ENCODE peak calls at places on chromosomes 1 and 21, in six cellular contexts. One of them, this sample, is unnamed.

GRCh38 chr1:40641601-40642242 is 23.8 kb downstream of the RIMS3 start:
- DNase-seq in lower lobe of right lung: no peak
- DNase-seq in GM12865: no peak
- DNase-seq in fibroblast of the aortic adventitia: no peak
- DNase-seq in choroid plexus epithelial cell: no peak
- DNase-seq in fibroblast of villous mesenchyme: no peak
- DNase-seq in this sample: no peak

GRCh38 chr1:26387447-26387846 is 14.9 kb upstream of the ZNF683 start:
- DNase-seq in lower lobe of right lung: no peak
- DNase-seq in GM12865: no peak
- DNase-seq in fibroblast of the aortic adventitia: peak
- DNase-seq in choroid plexus epithelial cell: peak
- DNase-seq in fibroblast of villous mesenchyme: peak
- DNase-seq in this sample: no peak

GRCh38 chr1:66383168-66383567 is 150.8 kb upstream of the SGIP1 start:
- DNase-seq in lower lobe of right lung: no peak
- DNase-seq in GM12865: no peak
- DNase-seq in fibroblast of the aortic adventitia: no peak
- DNase-seq in choroid plexus epithelial cell: no peak
- DNase-seq in fibroblast of villous mesenchyme: no peak
- DNase-seq in this sample: no peak

GRCh38 chr1:215568287-215568692 is 1.2 kb downstream of the KCTD3 start:
- DNase-seq in lower lobe of right lung: no peak
- DNase-seq in GM12865: peak
- DNase-seq in fibroblast of the aortic adventitia: peak
- DNase-seq in choroid plexus epithelial cell: peak
- DNase-seq in fibroblast of villous mesenchyme: peak
- DNase-seq in this sample: no peak

GRCh38 chr1:69707103-69707502 is 139.4 kb downstream of the LRRC7 start:
- DNase-seq in lower lobe of right lung: no peak
- DNase-seq in GM12865: no peak
- DNase-seq in fibroblast of the aortic adventitia: no peak
- DNase-seq in choroid plexus epithelial cell: no peak
- DNase-seq in fibroblast of villous mesenchyme: no peak
- DNase-seq in this sample: no peak

GRCh38 chr1:234862944-234863515 is 253.1 kb upstream of the IRF2BP2 start:
- DNase-seq in lower lobe of right lung: peak
- DNase-seq in GM12865: no peak
- DNase-seq in fibroblast of the aortic adventitia: peak
- DNase-seq in choroid plexus epithelial cell: peak
- DNase-seq in fibroblast of villous mesenchyme: peak
- DNase-seq in this sample: no peak

GRCh38 chr21:31117046-31117916 is 79.0 kb upstream of the KRTAP19-8 start:
- DNase-seq in lower lobe of right lung: no peak
- DNase-seq in GM12865: no peak
- DNase-seq in fibroblast of the aortic adventitia: peak
- DNase-seq in choroid plexus epithelial cell: peak
- DNase-seq in fibroblast of villous mesenchyme: peak
- DNase-seq in this sample: no peak

GRCh38 chr1:178650950-178651461 is 74.0 kb upstream of the RALGPS2 start:
- DNase-seq in lower lobe of right lung: no peak
- DNase-seq in GM12865: no peak
- DNase-seq in fibroblast of the aortic adventitia: no peak
- DNase-seq in choroid plexus epithelial cell: peak
- DNase-seq in fibroblast of villous mesenchyme: peak
- DNase-seq in this sample: no peak

GRCh38 chr1:10960406-10960805 is 52.0 kb upstream of the TARDBP start:
- DNase-seq in lower lobe of right lung: no peak
- DNase-seq in GM12865: no peak
- DNase-seq in fibroblast of the aortic adventitia: no peak
- DNase-seq in choroid plexus epithelial cell: no peak
- DNase-seq in fibroblast of villous mesenchyme: no peak
- DNase-seq in this sample: no peak

GRCh38 chr1:113046569-113046968 is 26.4 kb upstream of the LRIG2 start:
- DNase-seq in lower lobe of right lung: no peak
- DNase-seq in GM12865: peak
- DNase-seq in fibroblast of the aortic adventitia: no peak
- DNase-seq in choroid plexus epithelial cell: no peak
- DNase-seq in fibroblast of villous mesenchyme: no peak
- DNase-seq in this sample: no peak

GRCh38 chr1:84758968-84759491 is 68.8 kb upstream of the SSX2IP start:
- DNase-seq in lower lobe of right lung: no peak
- DNase-seq in GM12865: no peak
- DNase-seq in fibroblast of the aortic adventitia: peak
- DNase-seq in choroid plexus epithelial cell: peak
- DNase-seq in fibroblast of villous mesenchyme: peak
- DNase-seq in this sample: no peak

GRCh38 chr1:84762664-84763063 is 72.4 kb upstream of the SSX2IP start:
- DNase-seq in lower lobe of right lung: no peak
- DNase-seq in GM12865: no peak
- DNase-seq in fibroblast of the aortic adventitia: no peak
- DNase-seq in choroid plexus epithelial cell: no peak
- DNase-seq in fibroblast of villous mesenchyme: no peak
- DNase-seq in this sample: no peak

GRCh38 chr1:84768634-84769033 is 78.4 kb upstream of the SSX2IP start:
- DNase-seq in lower lobe of right lung: no peak
- DNase-seq in GM12865: no peak
- DNase-seq in fibroblast of the aortic adventitia: no peak
- DNase-seq in choroid plexus epithelial cell: no peak
- DNase-seq in fibroblast of villous mesenchyme: no peak
- DNase-seq in this sample: no peak

GRCh38 chr1:84759756-84760155 is 69.5 kb upstream of the SSX2IP start:
- DNase-seq in lower lobe of right lung: no peak
- DNase-seq in GM12865: no peak
- DNase-seq in fibroblast of the aortic adventitia: no peak
- DNase-seq in choroid plexus epithelial cell: no peak
- DNase-seq in fibroblast of villous mesenchyme: no peak
- DNase-seq in this sample: no peak

GRCh38 chr1:84763912-84764675 is 73.8 kb upstream of the SSX2IP start:
- DNase-seq in lower lobe of right lung: no peak
- DNase-seq in GM12865: no peak
- DNase-seq in fibroblast of the aortic adventitia: no peak
- DNase-seq in choroid plexus epithelial cell: no peak
- DNase-seq in fibroblast of villous mesenchyme: peak
- DNase-seq in this sample: no peak
- H3K4me3 ChIP-seq in lower lobe of right lung: no peak
- H3K4me3 ChIP-seq in GM12865: no peak
- H3K4me3 ChIP-seq in fibroblast of the aortic adventitia: no peak
- H3K4me3 ChIP-seq in choroid plexus epithelial cell: no peak
- H3K4me3 ChIP-seq in fibroblast of villous mesenchyme: no peak
- H3K4me3 ChIP-seq in this sample: no peak

GRCh38 chr1:207840380-207840779 is 70.5 kb downstream of the CD34 start:
- DNase-seq in lower lobe of right lung: no peak
- DNase-seq in GM12865: no peak
- DNase-seq in fibroblast of the aortic adventitia: no peak
- DNase-seq in choroid plexus epithelial cell: peak
- DNase-seq in fibroblast of villous mesenchyme: no peak
- DNase-seq in this sample: no peak
- TF ChIP-seq CTCF in lower lobe of right lung: no peak
- TF ChIP-seq CTCF in GM12865: no peak
- TF ChIP-seq CTCF in fibroblast of the aortic adventitia: no peak
- TF ChIP-seq CTCF in choroid plexus epithelial cell: peak
- TF ChIP-seq CTCF in fibroblast of villous mesenchyme: no peak
- TF ChIP-seq CTCF in this sample: no peak

GRCh38 chr1:58783090-58783992 is 506 bp downstream of the JUN start:
- DNase-seq in lower lobe of right lung: peak
- DNase-seq in GM12865: peak
- DNase-seq in fibroblast of the aortic adventitia: peak
- DNase-seq in choroid plexus epithelial cell: peak
- DNase-seq in fibroblast of villous mesenchyme: peak
- DNase-seq in this sample: peak

GRCh38 chr1:58780586-58781452 is 3.0 kb downstream of the JUN start:
- DNase-seq in lower lobe of right lung: no peak
- DNase-seq in GM12865: no peak
- DNase-seq in fibroblast of the aortic adventitia: peak
- DNase-seq in choroid plexus epithelial cell: peak
- DNase-seq in fibroblast of villous mesenchyme: peak
- DNase-seq in this sample: no peak

GRCh38 chr1:58779837-58780585 is 3.8 kb downstream of the JUN start:
- DNase-seq in lower lobe of right lung: no peak
- DNase-seq in GM12865: no peak
- DNase-seq in fibroblast of the aortic adventitia: peak
- DNase-seq in choroid plexus epithelial cell: peak
- DNase-seq in fibroblast of villous mesenchyme: peak
- DNase-seq in this sample: peak

GRCh38 chr1:58782308-58783089 is 1.3 kb downstream of the JUN start:
- DNase-seq in lower lobe of right lung: peak
- DNase-seq in GM12865: peak
- DNase-seq in fibroblast of the aortic adventitia: peak
- DNase-seq in choroid plexus epithelial cell: peak
- DNase-seq in fibroblast of villous mesenchyme: peak
- DNase-seq in this sample: peak

DNA sequence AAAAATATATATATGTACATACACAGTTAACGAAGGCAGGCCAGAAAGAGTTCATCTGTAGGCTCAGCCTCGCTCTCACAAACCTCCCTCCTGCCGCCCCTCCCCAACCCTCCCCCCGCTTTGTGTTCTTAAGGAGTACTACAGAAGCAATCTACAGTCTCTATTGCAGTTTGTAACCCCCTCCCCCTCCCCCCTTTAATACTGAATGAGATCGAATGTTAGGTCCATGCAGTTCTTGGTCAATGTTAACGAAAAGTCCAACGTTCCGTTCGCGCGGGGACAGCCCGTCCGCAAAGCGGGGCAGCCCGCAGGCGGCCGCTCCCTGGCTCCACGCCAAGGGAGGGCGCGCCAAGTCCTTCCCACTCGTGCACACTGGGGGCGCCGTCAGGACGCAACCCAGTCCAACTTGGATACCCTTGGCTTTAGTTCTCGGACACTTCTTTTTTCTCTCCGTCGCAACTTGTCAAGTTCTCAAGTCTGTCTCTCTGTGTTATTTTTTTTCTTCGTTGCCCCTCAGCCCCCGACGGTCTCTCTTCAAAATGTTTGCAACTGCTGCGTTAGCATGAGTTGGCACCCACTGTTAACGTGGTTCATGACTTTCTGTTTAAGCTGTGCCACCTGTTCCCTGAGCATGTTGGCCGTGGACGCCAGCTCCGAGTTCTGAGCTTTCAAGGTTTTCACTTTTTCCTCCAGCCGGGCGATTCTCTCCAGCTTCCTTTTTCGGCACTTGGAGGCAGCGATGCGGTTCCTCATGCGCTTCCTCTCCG is 2.1 kb downstream of the JUN start:
- DNase-seq in lower lobe of right lung: peak
- DNase-seq in GM12865: peak
- DNase-seq in fibroblast of the aortic adventitia: peak
- DNase-seq in choroid plexus epithelial cell: peak
- DNase-seq in fibroblast of villous mesenchyme: peak
- DNase-seq in this sample: peak
- H3K4me3 ChIP-seq in lower lobe of right lung: peak
- H3K4me3 ChIP-seq in GM12865: peak
- H3K4me3 ChIP-seq in fibroblast of the aortic adventitia: peak
- H3K4me3 ChIP-seq in choroid plexus epithelial cell: peak
- H3K4me3 ChIP-seq in fibroblast of villous mesenchyme: peak
- H3K4me3 ChIP-seq in this sample: peak

DNA sequence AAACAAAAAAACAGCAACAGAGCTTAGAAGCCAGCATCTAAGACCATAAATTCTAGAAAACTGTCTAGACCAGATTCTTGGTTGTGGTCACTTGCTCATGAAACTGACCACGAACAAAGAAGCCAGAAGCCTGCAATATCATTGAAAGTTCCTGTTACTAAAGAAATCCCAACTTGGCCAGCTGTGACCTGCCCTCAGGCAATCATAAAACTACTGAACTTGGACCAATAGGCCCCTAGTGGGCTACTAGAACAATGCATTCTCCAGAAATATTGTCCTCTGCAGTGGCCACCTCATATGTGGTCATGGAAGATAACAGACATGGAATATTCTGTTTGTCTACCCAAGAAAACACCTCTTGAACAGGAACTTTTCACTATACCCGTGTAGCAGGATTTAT is 87.7 kb downstream of the SPATA17 start:
- DNase-seq in lower lobe of right lung: no peak
- DNase-seq in GM12865: peak
- DNase-seq in fibroblast of the aortic adventitia: no peak
- DNase-seq in choroid plexus epithelial cell: no peak
- DNase-seq in fibroblast of villous mesenchyme: peak
- DNase-seq in this sample: no peak
- TF ChIP-seq CTCF in lower lobe of right lung: no peak
- TF ChIP-seq CTCF in GM12865: peak
- TF ChIP-seq CTCF in fibroblast of the aortic adventitia: no peak
- TF ChIP-seq CTCF in choroid plexus epithelial cell: peak
- TF ChIP-seq CTCF in fibroblast of villous mesenchyme: peak
- TF ChIP-seq CTCF in this sample: no peak

GRCh38 chr1:172359531-172359991 is 60.9 kb upstream of the C1orf105 start:
- DNase-seq in lower lobe of right lung: no peak
- DNase-seq in GM12865: no peak
- DNase-seq in fibroblast of the aortic adventitia: peak
- DNase-seq in choroid plexus epithelial cell: peak
- DNase-seq in fibroblast of villous mesenchyme: peak
- DNase-seq in this sample: no peak
- H3K4me3 ChIP-seq in lower lobe of right lung: no peak
- H3K4me3 ChIP-seq in GM12865: peak
- H3K4me3 ChIP-seq in fibroblast of the aortic adventitia: no peak
- H3K4me3 ChIP-seq in choroid plexus epithelial cell: no peak
- H3K4me3 ChIP-seq in fibroblast of villous mesenchyme: peak
- H3K4me3 ChIP-seq in this sample: no peak

This sample was measured in left lung.